ENCODE peak calls at places on chromosomes 12 and 14, in four cellular contexts. O is K562, F is WTC11, P is GM12878. C is an unnamed sample.
A peak's percentile ranks its signal among the peaks of the same experiment; 100 is the strongest.

GRCh38 chr12:45655186-45655585 is 74.3 kb upstream of the ARID2 start:
- DNase-seq in O (no peak), F (no peak), P (no peak), C (peak; percentile 15)

GRCh38 chr14:50875359-50876090 is 3.7 kb downstream of the ABHD12B start:
- DNase-seq in O (no peak), F (no peak), P (peak; percentile 78), C (peak; percentile 96)

GRCh38 chr12:11166300-11166699 is 4.7 kb upstream of the SMIM10L1 start:
- DNase-seq in O (no peak), F (no peak), P (no peak), C (no peak)

GRCh38 chr14:50943943-50944646 is at the start of gene PYGL:
- DNase-seq in O (peak; percentile 72), F (peak; percentile 78), P (no peak), C (peak; percentile 55)

GRCh38 chr14:99889268-99889667 is 96.1 kb downstream of the EML1 start:
- DNase-seq in O (no peak), F (peak; percentile 48), P (no peak), C (no peak)

GRCh38 chr14:22561661-22562579 is 27.1 kb downstream of the DAD1 start:
- DNase-seq in O (peak; percentile 32), F (no peak), P (peak; percentile 81), C (peak; percentile 60)

GRCh38 chr12:96108321-96108720 is 72.9 kb upstream of the LTA4H start:
- DNase-seq in O (no peak), F (no peak), P (no peak), C (no peak)

GRCh38 chr14:71486274-71486673 is 446.0 kb upstream of the RGS6 start:
- DNase-seq in O (no peak), F (no peak), P (no peak), C (no peak)

GRCh38 chr12:92340441-92341332 is 195.0 kb upstream of the BTG1 start:
- DNase-seq in O (peak; percentile 31), F (no peak), P (no peak), C (no peak)

GRCh38 chr14:26282578-26282977 is 315.3 kb downstream of the NOVA1 start:
- DNase-seq in O (no peak), F (no peak), P (no peak), C (no peak)

GRCh38 chr12:129657179-129657578 is 246.6 kb downstream of the TMEM132D start:
- DNase-seq in O (no peak), F (no peak), P (no peak), C (no peak)

GRCh38 chr14:95442633-95443021 is 73.8 kb downstream of the SYNE3 start:
- DNase-seq in O (peak; percentile 77), F (peak; percentile 83), P (peak; percentile 28), C (peak; percentile 66)

GRCh38 chr14:65019944-65020566 is 33.4 kb downstream of the FNTB start:
- DNase-seq in O (peak; percentile 52), F (no peak), P (no peak), C (peak; percentile 85)

GRCh38 chr14:89138846-89139245 is 278.2 kb downstream of the FOXN3 start:
- DNase-seq in O (no peak), F (no peak), P (no peak), C (no peak)

GRCh38 chr12:41663487-41664258 is 475.6 kb downstream of the PDZRN4 start:
- DNase-seq in O (no peak), F (no peak), P (no peak), C (peak; percentile 28)

GRCh38 chr12:50401383-50402155 is 884 bp downstream of the LARP4 start:
- DNase-seq in O (no peak), F (no peak), P (no peak), C (no peak)

GRCh38 chr14:26389646-26390508 is 208.0 kb downstream of the NOVA1 start:
- DNase-seq in O (no peak), F (no peak), P (no peak), C (no peak)

GRCh38 chr14:34732802-34733201 is 18.4 kb upstream of the CFL2 start:
- DNase-seq in O (no peak), F (no peak), P (no peak), C (peak; percentile 47)

GRCh38 chr14:25134184-25134583 is 84.2 kb upstream of the STXBP6 start:
- DNase-seq in O (no peak), F (no peak), P (no peak), C (no peak)

GRCh38 chr12:63889236-63889635 is 44.7 kb downstream of the SRGAP1 start:
- DNase-seq in O (no peak), F (no peak), P (no peak), C (no peak)

GRCh38 chr12:109113661-109114321 is 2.6 kb upstream of the ACACB start:
- DNase-seq in O (no peak), F (no peak), P (no peak), C (peak; percentile 5)

GRCh38 chr12:123269980-123270379 is 1.7 kb downstream of the CDK2AP1 start:
- DNase-seq in O (no peak), F (no peak), P (no peak), C (peak; percentile 92)

GRCh38 chr14:91418387-91419043 is 895 bp upstream of the CCDC88C start:
- DNase-seq in O (peak; percentile 41), F (peak; percentile 83), P (no peak), C (peak; percentile 38)

GRCh38 chr12:116200812-116201211 is 76.7 kb downstream of the MED13L start:
- DNase-seq in O (no peak), F (no peak), P (no peak), C (no peak)

GRCh38 chr12:94714378-94714777 is 64.0 kb upstream of the TMCC3 start:
- DNase-seq in O (no peak), F (no peak), P (no peak), C (no peak)

GRCh38 chr12:19421503-19422282 is 17.6 kb upstream of the AEBP2 start:
- DNase-seq in O (no peak), F (no peak), P (no peak), C (no peak)

GRCh38 chr14:75648066-75648838 is 12.4 kb downstream of the ERG28 start:
- DNase-seq in O (no peak), F (no peak), P (no peak), C (peak; percentile 98)

GRCh38 chr12:17971850-17972249 is 118.1 kb downstream of the RERGL start:
- DNase-seq in O (no peak), F (no peak), P (no peak), C (no peak)

GRCh38 chr14:87805315-87805723 is 187.7 kb downstream of the GALC start:
- DNase-seq in O (peak; percentile 26), F (peak; percentile 84), P (no peak), C (peak; percentile 9)

GRCh38 chr14:89504084-89504483 is 87.1 kb upstream of the FOXN3 start:
- DNase-seq in O (no peak), F (no peak), P (no peak), C (no peak)

GRCh38 chr12:16606201-16606849 is 363 bp upstream of the LMO3 start:
- DNase-seq in O (no peak), F (peak; percentile 52), P (no peak), C (no peak)

GRCh38 chr12:121483950-121484349 is 84.0 kb downstream of the RNF34 start:
- DNase-seq in O (no peak), F (peak; percentile 17), P (no peak), C (no peak)

GRCh38 chr14:75711796-75712211 is 50.8 kb downstream of the TTLL5 start:
- DNase-seq in O (peak; percentile 5), F (peak; percentile 13), P (peak; percentile 40), C (peak; percentile 96)

GRCh38 chr12:95547522-95548055 is 3.7 kb downstream of the USP44 start:
- DNase-seq in O (peak; percentile 38), F (no peak), P (no peak), C (no peak)

GRCh38 chr14:75022655-75023054 is 19.9 kb downstream of the EIF2B2 start:
- DNase-seq in O (peak; percentile 18), F (peak; percentile 48), P (no peak), C (peak; percentile 40)

GRCh38 chr14:33564774-33565630 is 385.9 kb downstream of the EGLN3 start:
- DNase-seq in O (peak; percentile 22), F (no peak), P (peak; percentile 57), C (peak; percentile 29)

GRCh38 chr14:94383777-94384176 is 4.6 kb downstream of the SERPINA1 start:
- DNase-seq in O (no peak), F (no peak), P (no peak), C (no peak)

GRCh38 chr14:92914087-92914656 is 8.8 kb upstream of the CHGA start:
- DNase-seq in O (peak; percentile 51), F (peak; percentile 77), P (no peak), C (peak; percentile 40)

GRCh38 chr14:90755661-90756304 is 60.4 kb downstream of the TTC7B start:
- DNase-seq in O (no peak), F (no peak), P (no peak), C (no peak)

DNA sequence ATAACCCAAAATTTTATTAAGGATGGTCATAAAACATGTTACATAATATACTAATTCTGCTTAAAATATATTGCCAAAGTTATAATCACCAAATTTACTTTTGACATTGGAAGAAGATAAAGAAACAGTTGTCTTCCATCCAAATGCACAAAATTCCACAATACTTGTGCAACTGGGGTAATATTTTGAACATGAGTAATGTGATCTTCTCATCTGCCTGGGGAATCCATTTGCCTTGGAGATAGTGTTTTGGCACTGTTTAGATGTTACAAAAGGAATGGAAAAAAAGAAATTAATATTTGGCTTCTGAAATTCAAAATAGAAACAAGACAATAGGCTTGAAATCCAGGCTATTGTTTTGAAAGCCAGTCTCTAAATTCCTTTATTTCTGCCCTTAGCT is 9.1 kb downstream of the GPR19 start:
- DNase-seq in O (no peak), F (no peak), P (no peak), C (no peak)
- TF ChIP-seq CBFB in O (no peak), F (no peak), P (no peak), C (no peak)

DNA sequence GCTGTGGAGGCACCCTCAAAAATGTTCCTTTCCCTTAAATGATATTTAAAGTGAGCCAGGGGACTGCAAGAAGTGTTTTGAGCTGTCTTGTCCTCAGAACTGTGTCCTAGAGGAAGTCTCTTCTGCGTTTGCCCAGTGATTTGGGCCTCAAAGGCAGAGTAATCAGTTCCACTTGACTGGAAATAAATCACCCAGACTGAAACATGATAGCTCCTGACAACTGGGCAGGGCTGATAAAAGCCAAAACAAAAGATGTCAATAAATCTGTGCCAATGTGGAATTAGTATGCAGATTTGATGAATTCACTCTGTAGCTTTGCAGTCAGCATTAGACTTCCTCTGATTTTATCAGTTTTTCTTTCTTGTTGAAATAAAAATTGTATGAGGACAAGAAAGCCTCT is 180.6 kb downstream of the ERC1 start:
- DNase-seq in O (no peak), F (no peak), P (no peak), C (no peak)
- TF ChIP-seq CBFB in O (no peak), F (no peak), P (no peak), C (no peak)

GRCh38 chr14:101365329-101366158 is 195.8 kb upstream of the DIO3 start:
- DNase-seq in O (no peak), F (no peak), P (no peak), C (no peak)
- TF ChIP-seq CBFB in O (no peak), F (no peak), P (no peak), C (no peak)

GRCh38 chr12:105083551-105084105 is 630 bp downstream of the ALDH1L2 start:
- DNase-seq in O (peak; percentile 34), F (peak; percentile 32), P (no peak), C (no peak)
- TF ChIP-seq CBFB in O (no peak), F (no peak), P (no peak), C (no peak)

DNA sequence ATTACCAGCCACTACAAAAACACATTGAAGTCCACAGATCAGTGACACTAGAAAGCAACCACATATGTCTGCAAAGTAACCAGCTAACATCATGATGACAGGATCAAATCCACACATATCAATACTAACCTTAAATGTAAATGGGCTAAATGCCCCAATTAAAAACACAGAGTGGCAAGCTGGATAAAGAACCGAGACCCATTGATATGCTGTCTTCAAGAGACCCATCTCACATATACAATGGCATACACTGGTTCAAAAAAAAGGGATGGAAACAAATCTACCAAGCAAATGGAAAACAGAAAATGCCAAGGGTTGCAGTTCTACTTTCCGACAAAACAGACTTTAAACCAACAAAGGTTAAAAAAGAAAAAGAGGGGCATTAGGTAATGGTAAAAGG is 307.7 kb downstream of the GPHN start:
- DNase-seq in O (no peak), F (no peak), P (no peak), C (no peak)
- TF ChIP-seq CBFB in O (no peak), F (no peak), P (no peak), C (no peak)